ENCODE peak calls at places on chromosomes 7 and 10, in eight cellular contexts. R, Q, M, A, U, F, I and C are unnamed samples.

GRCh38 chr10:79459243-79459642 is 13.8 kb upstream of the ZCCHC24 start:
- DNase-seq in Q (no peak), I (no peak), R (no peak), A (no peak), F (no peak), M (no peak), U (no peak), C (no peak)

GRCh38 chr7:121696954-121697353 is 176.0 kb upstream of the PTPRZ1 start:
- DNase-seq in M (no peak), A (no peak), R (no peak), I (no peak), Q (no peak), U (no peak), F (no peak), C (no peak)

GRCh38 chr7:102286237-102287081 is at the start of gene SH2B2:
- DNase-seq in M (peak; percentile 87), A (peak; percentile 74), U (peak; percentile 59), R (peak; percentile 53), Q (peak; percentile 88), I (peak; percentile 49), F (peak; percentile 93), C (peak; percentile 28)

GRCh38 chr10:6365384-6365783 is 162.7 kb downstream of the PFKFB3 start:
- DNase-seq in M (peak; percentile 9), Q (no peak), R (no peak), A (no peak), I (no peak), F (no peak), U (peak; percentile 64), C (no peak)

GRCh38 chr10:114142018-114142417 is 32.0 kb downstream of the CCDC186 start:
- DNase-seq in U (no peak), Q (no peak), R (no peak), F (no peak), M (no peak), A (no peak), I (no peak), C (no peak)

GRCh38 chr10:69636626-69637550 is 6.8 kb downstream of the FAM241B start:
- DNase-seq in R (no peak), A (peak; percentile 16), F (peak; percentile 71), I (no peak), U (peak; percentile 44), Q (no peak), M (peak; percentile 53), C (peak; percentile 13)

GRCh38 chr10:47218803-47219202 is 81.2 kb upstream of the GDF10 start:
- DNase-seq in A (no peak), M (no peak), I (no peak), Q (no peak), R (no peak), U (no peak), F (no peak), C (no peak)

GRCh38 chr7:12670071-12670729 is 17.2 kb upstream of the ARL4A start:
- DNase-seq in I (peak; percentile 87), R (no peak), Q (no peak), A (no peak), M (no peak), F (no peak), U (no peak), C (peak; percentile 76)

GRCh38 chr10:53023411-53023810 is 250.8 kb upstream of the MBL2 start:
- DNase-seq in I (no peak), M (no peak), F (no peak), R (no peak), U (no peak), Q (no peak), A (no peak), C (no peak)

GRCh38 chr7:150695654-150696053 is 10.1 kb downstream of the GIMAP2 start:
- DNase-seq in F (no peak), M (no peak), A (no peak), I (no peak), Q (no peak), R (no peak), U (no peak), C (no peak)

GRCh38 chr7:233456-234035 is 41.2 kb downstream of the FAM20C start:
- DNase-seq in F (no peak), A (no peak), R (no peak), M (no peak), U (no peak), Q (no peak), I (peak; percentile 56), C (no peak)

GRCh38 chr10:30697806-30698205 is 68.3 kb upstream of the LYZL2 start:
- DNase-seq in I (no peak), U (no peak), F (no peak), Q (no peak), R (no peak), M (no peak), A (no peak), C (no peak)

GRCh38 chr7:40324889-40325288 is 190.1 kb downstream of the SUGCT start:
- DNase-seq in U (no peak), F (no peak), Q (no peak), R (no peak), M (no peak), I (peak; percentile 37), A (no peak), C (no peak)

GRCh38 chr10:111295788-111296187 is 219.0 kb downstream of the ADRA2A start:
- DNase-seq in Q (no peak), F (no peak), I (no peak), M (no peak), A (no peak), R (no peak), U (no peak), C (peak; percentile 19)

GRCh38 chr10:89213191-89213808 is 6.2 kb upstream of the CH25H start:
- DNase-seq in A (no peak), Q (no peak), I (peak; percentile 63), R (peak; percentile 55), M (peak; percentile 54), F (no peak), U (no peak), C (no peak)

GRCh38 chr10:7797582-7797981 is 9.6 kb downstream of the ATP5F1C start:
- DNase-seq in Q (peak; percentile 53), U (no peak), F (no peak), M (no peak), A (no peak), I (peak; percentile 96), R (no peak), C (peak; percentile 76)

GRCh38 chr10:607545-608196 is 81.8 kb downstream of the DIP2C start:
- DNase-seq in U (no peak), M (no peak), A (no peak), F (peak; percentile 8), I (no peak), Q (peak; percentile 13), R (no peak), C (no peak)

GRCh38 chr10:80397014-80397413 is 11.3 kb upstream of the PRXL2A start:
- DNase-seq in F (no peak), R (no peak), U (no peak), I (no peak), Q (no peak), A (no peak), M (no peak), C (no peak)

GRCh38 chr7:30698481-30698880 is 16.2 kb upstream of the CRHR2 start:
- DNase-seq in Q (no peak), I (no peak), R (no peak), U (no peak), F (peak; percentile 71), M (no peak), A (no peak), C (no peak)

GRCh38 chr10:123831259-123831658 is 60.3 kb downstream of the CPXM2 start:
- DNase-seq in U (no peak), F (no peak), M (no peak), R (no peak), Q (no peak), A (no peak), I (no peak), C (no peak)

GRCh38 chr10:110546077-110546476 is 21.4 kb upstream of the SMC3 start:
- DNase-seq in R (no peak), U (no peak), A (no peak), I (no peak), M (no peak), F (no peak), Q (no peak), C (no peak)

DNA sequence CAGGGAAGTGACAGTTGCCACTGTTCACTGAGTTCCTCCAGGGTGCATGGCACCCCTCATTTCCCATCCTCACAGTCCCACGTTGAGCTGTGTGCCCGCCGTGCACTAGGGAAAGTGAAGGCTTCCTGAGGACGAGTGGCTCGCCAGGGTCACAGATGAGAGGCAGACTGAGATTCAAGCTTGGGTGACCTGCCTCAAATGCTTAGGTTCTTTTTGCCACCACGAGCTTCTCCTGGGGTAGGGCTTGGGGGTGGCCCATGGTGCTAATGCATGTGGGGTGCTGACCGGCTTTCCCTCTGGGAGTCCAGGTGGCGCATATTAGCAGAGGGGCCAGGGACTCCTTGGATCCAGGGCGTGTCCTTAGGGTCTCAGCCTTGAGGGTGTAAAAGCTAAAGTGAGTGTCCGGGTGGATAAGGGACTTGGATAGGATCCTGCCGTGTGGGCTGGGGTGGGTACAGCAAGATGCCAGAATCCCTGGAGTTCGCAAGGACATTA is 1.9 kb downstream of the CALHM2 start:
- DNase-seq in Q (no peak), F (no peak), U (no peak), A (no peak), R (no peak), M (no peak), I (no peak), C (no peak)
- H3K4me3 ChIP-seq in Q (peak overlapping the region; percentile 86), F (no peak overlapping the region), U (no peak overlapping the region), A (no peak overlapping the region), R (no peak overlapping the region), M (no peak overlapping the region), I (no peak overlapping the region), C (no peak overlapping the region)

GRCh38 chr7:15821484-15822122 is 135.1 kb upstream of the MEOX2 start:
- DNase-seq in R (no peak), A (no peak), U (no peak), F (no peak), M (no peak), Q (no peak), I (no peak), C (no peak)

GRCh38 chr7:15822123-15822495 is 135.6 kb upstream of the MEOX2 start:
- DNase-seq in Q (no peak), U (no peak), A (no peak), F (no peak), I (no peak), M (no peak), R (no peak), C (no peak)

GRCh38 chr7:15820319-15820718 is 133.8 kb upstream of the MEOX2 start:
- DNase-seq in U (no peak), F (no peak), R (no peak), Q (no peak), M (no peak), I (no peak), A (no peak), C (no peak)
- H3K9me3 ChIP-seq in U (no peaks in the 10 kb centered on the region), F (no peaks in the 10 kb centered on the region), R (no peaks in the 10 kb centered on the region), Q (no peaks in the 10 kb centered on the region), M (no peaks in the 10 kb centered on the region), I (no peaks in the 10 kb centered on the region), A (no peaks in the 10 kb centered on the region), C (no peaks in the 10 kb centered on the region)

GRCh38 chr7:128454808-128455555 is 696 bp upstream of the HILPDA start:
- DNase-seq in M (peak; percentile 24), A (no peak), U (no peak), R (no peak), F (no peak), Q (no peak), I (peak; percentile 41), C (no peak)
- H3K4me3 ChIP-seq in M (peak overlapping the region; percentile 80), A (peak overlapping the region; percentile 19), U (no peak overlapping the region), R (peak overlapping the region; percentile 85), F (peak overlapping the region; percentile 75), Q (peak overlapping the region; percentile 57), I (peak overlapping the region; percentile 82), C (peak overlapping the region; percentile 91)

DNA sequence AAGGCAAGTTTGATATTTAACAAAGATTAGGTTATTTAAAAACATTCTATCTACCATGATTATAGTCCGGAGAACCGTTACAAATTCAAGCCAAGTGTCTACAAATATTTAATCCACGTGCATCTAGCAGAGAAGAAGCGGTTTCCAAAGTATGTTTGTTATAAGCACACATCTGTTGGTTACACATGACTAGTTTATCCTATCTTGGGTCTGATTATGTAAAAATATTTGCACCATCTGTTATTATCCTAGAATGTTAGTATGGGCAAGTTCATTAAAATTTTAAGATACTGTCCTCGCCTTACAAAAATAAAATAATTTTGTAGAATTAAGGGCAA is 289.2 kb upstream of the VSTM2A start:
- DNase-seq in F (no peak), I (no peak), R (no peak), M (no peak), U (no peak), A (no peak), Q (no peak), C (no peak)
- H3K9me3 ChIP-seq in F (peaks cover 17% of the 10 kb centered on the region), I (peaks cover 2% of the 10 kb centered on the region), R (no peaks in the 10 kb centered on the region), M (no peaks in the 10 kb centered on the region), U (peaks cover 7% of the 10 kb centered on the region), A (peaks cover 2% of the 10 kb centered on the region), Q (no peaks in the 10 kb centered on the region), C (no peaks in the 10 kb centered on the region)